ENCODE peak calls at places on chromosomes 12 and 14, in four cellular contexts. N is AG04450, O is body of pancreas, S is left ventricle myocardium inferior. A is an unnamed sample.

GRCh38 chr12:9104767-9105423 is 10.8 kb downstream of the A2M start:
- DNase-seq in N (no peak), O (no peak), S (no peak), A (no peak)

GRCh38 chr12:14853966-14854365 is 10.6 kb upstream of the ART4 start:
- DNase-seq in N (no peak), O (no peak), S (peak), A (no peak)

GRCh38 chr14:84646791-84647500 is 883.0 kb upstream of the FLRT2 start:
- DNase-seq in N (no peak), O (no peak), S (no peak), A (peak)

GRCh38 chr12:6607751-6608591 is 792 bp upstream of the CHD4 start:
- DNase-seq in N (no peak), O (peak), S (no peak), A (peak)

GRCh38 chr14:23020143-23021128 is 10.5 kb upstream of the C14orf93 start:
- DNase-seq in N (no peak), O (no peak), S (no peak), A (no peak)

GRCh38 chr14:59540852-59541251 is 35.8 kb downstream of the CCDC175 start:
- DNase-seq in N (no peak), O (no peak), S (no peak), A (no peak)

GRCh38 chr12:6211421-6211869 is 11.2 kb downstream of the CD9 start:
- DNase-seq in N (peak), O (no peak), S (no peak), A (peak)

GRCh38 chr14:99511421-99512109 is 30.4 kb downstream of the CCNK start:
- DNase-seq in N (no peak), O (no peak), S (peak), A (no peak)

GRCh38 chr12:13250416-13250815 is 53.9 kb downstream of the EMP1 start:
- DNase-seq in N (peak), O (no peak), S (no peak), A (peak)

GRCh38 chr14:32998433-32998832 is 59.8 kb downstream of the NPAS3 start:
- DNase-seq in N (no peak), O (no peak), S (no peak), A (peak)

GRCh38 chr14:79016828-79017505 is 846.8 kb downstream of the NRXN3 start:
- DNase-seq in N (peak), O (no peak), S (no peak), A (peak)

GRCh38 chr12:125140918-125141573 is 75.8 kb downstream of the AACS start:
- DNase-seq in N (peak), O (no peak), S (no peak), A (peak)

GRCh38 chr12:132610051-132610759 is at the start of gene LRCOL1:
- DNase-seq in N (peak), O (peak), S (peak), A (no peak)

GRCh38 chr12:54416908-54417603 is 2.0 kb downstream of the ITGA5 start:
- DNase-seq in N (no peak), O (no peak), S (no peak), A (no peak)

GRCh38 chr14:76639606-76640272 is 121.5 kb upstream of the VASH1 start:
- DNase-seq in N (no peak), O (no peak), S (no peak), A (no peak)

GRCh38 chr14:76647699-76648298 is 113.5 kb upstream of the VASH1 start:
- DNase-seq in N (peak), O (peak), S (no peak), A (peak)

GRCh38 chr14:76640923-76641395 is 120.3 kb upstream of the VASH1 start:
- DNase-seq in N (no peak), O (peak), S (no peak), A (no peak)

GRCh38 chr14:76641541-76641940 is 119.7 kb upstream of the VASH1 start:
- DNase-seq in N (no peak), O (no peak), S (no peak), A (no peak)

GRCh38 chr14:76644875-76645518 is 116.3 kb upstream of the VASH1 start:
- DNase-seq in N (no peak), O (peak), S (peak), A (no peak)
- TF ChIP-seq CTCF in N (peak), O (peak), S (peak), A (peak)

DNA sequence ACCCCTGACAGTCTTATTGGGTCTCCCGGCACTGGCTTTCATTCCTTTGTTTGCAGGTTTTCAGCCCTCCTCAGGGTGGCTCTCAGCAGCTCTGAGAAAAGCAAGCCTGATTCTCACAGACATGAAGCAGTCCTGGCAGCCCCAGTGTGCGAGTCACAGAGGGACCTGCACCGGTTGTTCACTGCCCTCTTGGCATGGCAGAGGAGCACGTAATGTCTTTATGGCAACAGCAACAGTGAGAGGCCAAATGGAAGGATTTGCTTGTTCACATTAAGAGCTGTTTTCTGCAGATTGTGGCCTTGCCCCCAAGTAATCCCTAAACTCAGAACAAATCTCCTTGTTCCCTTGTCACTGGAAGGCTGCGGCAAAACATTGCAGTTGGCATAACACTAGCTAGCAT is 3.4 kb downstream of the KCNA5 start:
- DNase-seq in N (no peak), O (no peak), S (no peak), A (no peak)
- H3K27ac ChIP-seq in N (no peak), O (no peak), S (peak), A (no peak)

GRCh38 chr12:100951756-100952155 is 157.2 kb downstream of the ANO4 start:
- DNase-seq in N (no peak), O (no peak), S (no peak), A (no peak)
- TF ChIP-seq CTCF in N (no peak), O (no peak), S (no peak), A (peak)

DNA sequence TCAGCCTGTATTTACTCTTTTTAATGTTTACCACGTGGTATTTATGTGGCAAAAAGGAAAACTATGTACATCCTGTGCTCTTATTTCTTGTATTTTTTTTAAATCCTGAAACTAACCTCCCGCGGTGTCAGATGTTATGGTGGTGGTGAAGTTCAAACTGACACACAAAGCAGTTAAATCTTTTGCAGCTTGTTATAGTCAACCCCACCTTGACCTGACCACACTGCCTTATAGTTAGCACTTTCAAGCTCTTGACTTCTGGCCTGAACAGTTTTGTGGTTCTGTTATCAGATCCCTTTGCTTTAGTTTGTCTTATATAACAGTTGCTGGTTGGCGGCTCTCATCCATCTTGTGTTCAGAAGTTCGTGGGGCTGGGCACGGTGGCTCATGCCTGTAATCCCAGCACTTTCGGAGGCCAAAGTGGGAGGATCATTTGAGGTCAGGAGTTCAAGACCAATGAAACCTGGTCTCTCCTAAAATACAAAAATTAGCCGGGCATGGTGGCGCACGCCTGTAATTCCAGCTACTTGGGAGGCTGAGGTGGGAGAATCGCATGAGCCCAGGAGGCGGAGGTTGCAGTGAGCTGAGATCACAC is 2.1 kb downstream of the UNG start:
- DNase-seq in N (no peak), O (no peak), S (no peak), A (no peak)
- H3K27ac ChIP-seq in N (no peak), O (no peak), S (peak), A (no peak)

GRCh38 chr12:131229426-131230339 is 276.0 kb downstream of the ADGRD1 start:
- DNase-seq in N (no peak), O (no peak), S (peak), A (no peak)
- TF ChIP-seq CTCF in N (no peak), O (no peak), S (no peak), A (no peak)

DNA sequence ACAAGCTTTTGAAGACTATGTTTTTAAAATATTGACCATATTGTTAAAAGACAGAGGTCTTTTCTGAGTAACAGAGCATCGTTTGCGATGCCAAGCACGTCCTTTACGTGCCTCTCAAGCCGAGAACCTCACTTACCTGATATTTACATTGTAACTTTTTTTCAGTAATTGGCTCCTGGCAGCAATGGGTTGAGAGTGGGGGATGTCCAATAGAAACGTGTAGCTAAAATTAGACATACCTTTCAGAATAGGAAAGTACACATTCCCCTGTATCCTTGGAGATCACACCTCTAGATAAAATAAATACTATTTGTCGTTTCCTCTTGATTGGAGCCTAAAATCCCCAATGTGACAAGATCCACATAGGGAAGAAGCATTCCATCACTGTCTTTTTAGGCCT is 222.2 kb upstream of the RGS6 start:
- DNase-seq in N (no peak), O (no peak), S (no peak), A (no peak)
- H3K27ac ChIP-seq in N (no peak), O (no peak), S (no peak), A (no peak)

DNA sequence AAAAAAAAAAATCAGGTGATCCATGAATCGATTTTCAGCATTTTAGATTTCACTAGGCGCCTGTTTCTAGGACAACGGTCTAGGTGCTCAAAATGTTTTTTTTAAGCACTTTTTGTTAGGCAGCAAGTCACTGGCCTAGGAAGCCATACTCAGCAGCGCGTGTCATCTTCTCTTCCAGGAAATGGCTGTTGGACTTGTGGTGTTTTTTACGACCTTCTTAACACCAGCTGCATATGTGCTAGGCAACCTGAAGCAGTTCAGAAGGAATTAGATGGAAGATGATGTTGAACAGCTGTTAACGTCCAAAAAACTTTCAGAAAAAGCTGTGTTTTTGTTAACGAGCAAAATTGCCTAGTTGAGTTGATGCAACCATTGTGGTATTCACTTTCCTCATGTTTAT is 868 bp downstream of the COX8C start:
- DNase-seq in N (no peak), O (no peak), S (no peak), A (no peak)
- TF ChIP-seq CTCF in N (no peak), O (no peak), S (no peak), A (no peak)

DNA sequence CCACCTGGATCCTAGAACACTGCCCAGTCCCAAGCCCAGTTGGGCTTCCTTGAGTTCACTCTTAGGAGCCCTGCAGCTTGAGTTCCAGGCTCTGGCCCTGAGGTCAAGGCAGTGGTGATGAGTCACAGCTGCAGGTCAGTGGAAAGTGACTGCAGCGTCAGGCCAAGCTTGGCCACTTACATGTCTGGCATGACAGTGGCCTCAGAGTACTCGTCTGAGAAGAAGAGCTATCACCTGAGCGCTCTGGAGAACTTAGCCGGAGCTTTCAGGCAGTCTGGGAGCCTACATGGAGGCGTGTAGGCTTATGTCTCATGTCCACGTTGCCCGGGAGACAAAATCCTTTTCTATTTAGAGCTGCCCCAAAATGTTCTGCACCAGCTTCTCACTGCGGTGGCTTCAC is 75.6 kb downstream of the ARL6IP4 start:
- DNase-seq in N (no peak), O (no peak), S (no peak), A (no peak)
- H3K27ac ChIP-seq in N (no peak), O (no peak), S (no peak), A (no peak)

DNA sequence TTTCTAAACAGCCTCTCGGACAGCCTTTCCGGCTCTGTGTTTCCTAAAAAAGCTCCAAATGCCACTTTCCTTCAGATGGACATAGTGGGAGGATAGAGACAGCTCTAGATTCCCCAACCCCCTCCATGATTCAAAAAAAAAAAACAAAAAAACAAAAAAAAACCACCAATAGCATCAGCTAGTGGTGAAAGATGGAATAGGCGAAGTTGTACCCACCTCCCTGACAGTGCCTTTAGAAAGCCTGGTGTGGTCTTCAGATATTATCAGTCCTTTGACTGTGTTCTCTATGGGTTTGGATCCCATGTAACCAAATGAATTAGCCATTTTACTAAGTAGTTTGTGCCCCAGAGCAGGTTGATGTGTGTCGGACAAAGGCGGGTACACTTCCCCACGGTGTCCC is 94.1 kb downstream of the PHETA1 start:
- DNase-seq in N (no peak), O (no peak), S (no peak), A (no peak)
- TF ChIP-seq CTCF in N (peak), O (no peak), S (peak), A (peak)

DNA sequence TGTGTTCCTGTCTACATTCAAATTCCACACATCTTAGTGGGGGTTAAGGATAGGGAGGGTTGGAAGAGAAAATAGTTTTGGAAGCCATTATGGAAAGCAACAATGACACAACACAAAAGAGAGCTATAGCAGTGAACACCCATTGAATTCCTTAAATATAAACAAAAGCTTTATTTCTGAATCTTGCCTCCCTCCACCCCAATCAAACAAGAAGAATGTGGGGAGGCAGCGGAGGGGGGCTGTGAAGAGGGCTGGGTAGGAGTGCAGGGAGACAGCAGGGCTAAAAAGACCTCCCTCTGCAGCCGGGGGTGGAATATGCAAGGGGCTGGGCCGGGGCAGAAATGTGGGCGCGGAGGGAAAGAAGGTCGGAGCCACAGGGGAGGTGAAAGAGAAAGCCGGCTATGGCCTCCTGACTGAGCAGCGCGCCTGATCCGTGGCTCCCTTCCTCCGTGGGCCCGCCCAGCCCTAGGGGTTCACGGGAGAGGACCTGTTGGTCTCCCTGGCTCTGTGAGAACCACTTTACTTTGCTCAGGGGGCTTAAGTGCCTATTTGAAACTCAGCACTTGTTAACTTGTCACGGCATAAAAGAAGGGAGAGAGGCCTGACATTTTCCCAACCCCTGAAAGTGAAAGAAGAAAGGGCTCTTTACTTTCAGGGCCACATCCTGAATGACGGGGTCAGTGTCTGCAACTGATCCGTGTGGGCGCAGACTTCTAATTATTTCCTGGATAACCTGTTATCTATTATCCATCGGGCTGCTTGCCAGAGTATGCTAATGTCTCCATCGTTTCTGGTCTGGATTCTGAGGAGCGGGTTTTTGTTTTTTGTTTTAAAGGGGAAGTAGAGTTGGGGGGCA is 127.3 kb upstream of the MAX start:
- DNase-seq in N (no peak), O (peak), S (peak), A (no peak)
- H3K27ac ChIP-seq in N (peak), O (peak), S (peak), A (peak)